ENCODE peak calls at places on chromosomes 11 and 22, in five cellular contexts. Q, M, W, R and E are unnamed samples.

GRCh38 chr11:61602775-61603569 is 22.1 kb upstream of the SYT7 start:
- DNase-seq in Q (no peak), M (no peak), W (no peak), R (peak), E (no peak)

GRCh38 chr11:77082838-77083552 is 16.2 kb downstream of the CAPN5 start:
- DNase-seq in Q (peak), M (no peak), W (no peak), R (peak), E (no peak)

GRCh38 chr11:59680287-59681154 is 11.7 kb upstream of the PATL1 start:
- DNase-seq in Q (peak), M (peak), W (no peak), R (peak), E (no peak)

GRCh38 chr11:28743101-28743550 is 634.9 kb downstream of the METTL15 start:
- DNase-seq in Q (no peak), M (no peak), W (no peak), R (peak), E (no peak)

GRCh38 chr22:17954200-17954859 is 70.0 kb downstream of the MICAL3 start:
- DNase-seq in Q (no peak), M (no peak), W (no peak), R (no peak), E (no peak)

GRCh38 chr22:44898236-44898635 is 111.6 kb downstream of the PHF21B start:
- DNase-seq in Q (no peak), M (no peak), W (no peak), R (no peak), E (no peak)

GRCh38 chr11:119673389-119674336 is 55.3 kb downstream of the NECTIN1 start:
- DNase-seq in Q (no peak), M (no peak), W (no peak), R (no peak), E (no peak)

GRCh38 chr11:36066891-36067290 is 123.0 kb downstream of the LDLRAD3 start:
- DNase-seq in Q (no peak), M (no peak), W (no peak), R (no peak), E (no peak)

GRCh38 chr11:80330302-80330701 is 889.5 kb upstream of the TENM4 start:
- DNase-seq in Q (no peak), M (no peak), W (no peak), R (peak), E (no peak)

GRCh38 chr22:40022536-40023225 is 27.9 kb downstream of the FAM83F start:
- DNase-seq in Q (no peak), M (no peak), W (no peak), R (no peak), E (no peak)

GRCh38 chr11:64767344-64768299 is 7.8 kb upstream of the PYGM start:
- DNase-seq in Q (peak), M (peak), W (peak), R (peak), E (no peak)

GRCh38 chr11:119093951-119094815 is 7.5 kb downstream of the DPAGT1 start:
- DNase-seq in Q (no peak), M (peak), W (peak), R (peak), E (no peak)

GRCh38 chr22:36901411-36902142 is 11.9 kb upstream of the CSF2RB start:
- DNase-seq in Q (no peak), M (no peak), W (no peak), R (no peak), E (no peak)